ENCODE peak calls at places on chromosome 20, in eight cellular contexts. Y is stromal cell of bone marrow; R is activated naive CD8-positive, alpha-beta T cell treated with anti-CD3 and anti-CD28 coated beads, Interleukin-2, amount 50 U/mL, for 24 hours; W is posterior cingulate gyrus; O is activated T-cell treated with anti-CD3 and anti-CD28 coated beads for 4 hours; Q is Calu3; B is iris pigment epithelial cell; I is kidney. N is an unnamed sample.

GRCh38 chr20:9838378-9839295 is at the start of gene PAK5:
- DNase-seq in O (no peak), I (peak), R (no peak), B (peak), Y (no peak), Q (peak), W (peak), N (peak)

GRCh38 chr20:24911461-24911860 is 37.6 kb upstream of the CST7 start:
- DNase-seq in Y (no peak), R (no peak), I (no peak), B (no peak), Q (no peak), W (no peak), O (no peak), N (no peak)

GRCh38 chr20:62377615-62378085 is 9.3 kb upstream of the RPS21 start:
- DNase-seq in I (no peak), O (no peak), Q (no peak), R (no peak), W (no peak), B (no peak), Y (no peak), N (no peak)

GRCh38 chr20:49210101-49210749 is 9.0 kb upstream of the DDX27 start:
- DNase-seq in B (no peak), O (no peak), W (no peak), I (no peak), Q (no peak), R (no peak), Y (no peak), N (no peak)

GRCh38 chr20:22471156-22471836 is 113.1 kb downstream of the FOXA2 start:
- DNase-seq in O (no peak), B (no peak), I (no peak), R (no peak), Y (no peak), Q (no peak), W (no peak), N (no peak)

GRCh38 chr20:23178806-23179205 is 92.7 kb upstream of the CD93 start:
- DNase-seq in R (no peak), Y (no peak), B (no peak), W (no peak), O (no peak), Q (no peak), I (peak), N (no peak)

GRCh38 chr20:63059684-63060056 is 52.9 kb upstream of the BHLHE23 start:
- DNase-seq in B (no peak), R (no peak), O (no peak), Y (no peak), W (no peak), Q (no peak), I (peak), N (no peak)

GRCh38 chr20:10654630-10655029 is 19.2 kb downstream of the JAG1 start:
- DNase-seq in Y (no peak), W (no peak), Q (peak), R (no peak), B (no peak), O (no peak), I (no peak), N (no peak)

GRCh38 chr20:1341561-1342265 is 12.8 kb upstream of the SDCBP2 start:
- DNase-seq in O (no peak), Y (no peak), I (no peak), B (peak), Q (no peak), R (no peak), W (peak), N (no peak)

GRCh38 chr20:15703171-15703911 is 869.9 kb downstream of the KIF16B start:
- DNase-seq in B (peak), Q (peak), O (no peak), W (no peak), Y (peak), R (no peak), I (no peak), N (no peak)

GRCh38 chr20:5328228-5328627 is 11.5 kb upstream of the PROKR2 start:
- DNase-seq in Q (no peak), Y (peak), O (no peak), I (no peak), B (no peak), R (no peak), W (no peak), N (no peak)

N was measured in D721Med.